ENCODE peak calls at places on chromosomes 2 and 18, in four cellular contexts. J, V, L and R are unnamed samples.
A peak's percentile ranks its signal among the peaks of the same experiment; 100 is the strongest.

GRCh38 chr18:72086421-72086820 is 457.7 kb downstream of the CBLN2 start:
- DNase-seq in J (peak; percentile 58), V (peak; percentile 2), L (peak; percentile 44), R (peak; percentile 4)

GRCh38 chr2:70115646-70116442 is 28.6 kb downstream of the PCBP1 start:
- DNase-seq in J (no peak), L (no peak), V (no peak), R (no peak)

GRCh38 chr18:76426738-76427305 is 68.2 kb downstream of the ZNF516 start:
- DNase-seq in V (peak; percentile 70), J (peak; percentile 43), L (peak; percentile 40), R (no peak)

GRCh38 chr18:40868110-40868858 is 1086.8 kb upstream of the PIK3C3 start:
- DNase-seq in V (no peak), J (peak; percentile 91), L (peak; percentile 77), R (peak; percentile 98)

GRCh38 chr2:29723255-29724001 is 198.0 kb downstream of the ALK start:
- DNase-seq in V (no peak), J (no peak), L (peak; percentile 89), R (no peak)

GRCh38 chr2:17429130-17429529 is 89.1 kb downstream of the RAD51AP2 start:
- DNase-seq in J (peak; percentile 9), V (no peak), L (no peak), R (peak; percentile 83)

GRCh38 chr2:100071350-100072043 is 70.9 kb downstream of the AFF3 start:
- DNase-seq in L (no peak), V (no peak), J (no peak), R (no peak)

GRCh38 chr2:232628466-232629200 is 4.8 kb upstream of the EFHD1 start:
- DNase-seq in V (no peak), J (no peak), L (no peak), R (no peak)

GRCh38 chr2:203714112-203714511 is 7.7 kb downstream of the CD28 start:
- DNase-seq in L (no peak), V (no peak), J (no peak), R (no peak)

GRCh38 chr2:176817061-176817565 is 395.5 kb upstream of the HNRNPA3 start:
- DNase-seq in L (peak; percentile 15), V (no peak), J (no peak), R (no peak)

GRCh38 chr18:45774065-45774521 is 50.1 kb downstream of the SLC14A1 start:
- DNase-seq in L (peak; percentile 76), V (no peak), J (no peak), R (peak; percentile 61)

GRCh38 chr18:31565782-31566512 is 25.7 kb upstream of the TTR start:
- DNase-seq in V (no peak), J (no peak), L (no peak), R (no peak)

GRCh38 chr2:66569321-66569851 is 134.5 kb downstream of the MEIS1 start:
- DNase-seq in V (no peak), L (no peak), J (peak; percentile 86), R (peak; percentile 71)

GRCh38 chr2:71609441-71609840 is 156.1 kb downstream of the DYSF start:
- DNase-seq in J (no peak), V (no peak), L (peak; percentile 68), R (peak; percentile 41)

GRCh38 chr2:192749606-192750200 is 555.0 kb upstream of the TMEFF2 start:
- DNase-seq in L (peak; percentile 41), J (no peak), V (no peak), R (no peak)

GRCh38 chr2:97751752-97752151 is 38.4 kb downstream of the ZAP70 start:
- DNase-seq in L (peak; percentile 29), J (peak; percentile 39), V (no peak), R (peak; percentile 54)

GRCh38 chr2:67290451-67290991 is 106.6 kb upstream of the ETAA1 start:
- DNase-seq in L (peak; percentile 98), V (no peak), J (peak; percentile 86), R (peak; percentile 91)

GRCh38 chr2:223055836-223056235 is 3.8 kb downstream of the KCNE4 start:
- DNase-seq in V (peak; percentile 58), L (no peak), J (no peak), R (peak; percentile 68)

GRCh38 chr2:33375054-33375453 is 101.4 kb upstream of the RASGRP3 start:
- DNase-seq in L (peak; percentile 75), J (no peak), V (no peak), R (peak; percentile 62)

GRCh38 chr2:118854507-118855300 is 7.3 kb upstream of the EN1 start:
- DNase-seq in L (no peak), J (no peak), V (no peak), R (no peak)

GRCh38 chr2:64283641-64284371 is 139.6 kb upstream of the PELI1 start:
- DNase-seq in V (no peak), J (no peak), L (no peak), R (no peak)

GRCh38 chr2:238379096-238379810 is 47.5 kb upstream of the ASB1 start:
- DNase-seq in L (peak; percentile 37), J (peak; percentile 28), V (no peak), R (peak; percentile 88)

GRCh38 chr2:102000813-102001766 is 9.3 kb downstream of the IL1R2 start:
- DNase-seq in J (no peak), L (no peak), V (no peak), R (no peak)

GRCh38 chr2:69789762-69790600 is 39.5 kb upstream of the GMCL1 start:
- DNase-seq in J (no peak), L (no peak), V (no peak), R (peak; percentile 58)

GRCh38 chr18:45839415-45840395 is 14.2 kb downstream of the SIGLEC15 start:
- DNase-seq in J (peak; percentile 80), V (peak; percentile 13), L (peak; percentile 62), R (peak; percentile 52)

GRCh38 chr2:191691016-191691725 is 13.2 kb downstream of the NABP1 start:
- DNase-seq in J (peak; percentile 91), V (peak; percentile 47), L (peak; percentile 92), R (peak; percentile 76)

GRCh38 chr2:127641846-127642510 is 4.0 kb upstream of the GPR17 start:
- DNase-seq in L (no peak), J (no peak), V (no peak), R (no peak)

GRCh38 chr18:8507361-8507760 is 101.9 kb upstream of the RAB12 start:
- DNase-seq in L (no peak), J (no peak), V (peak; percentile 55), R (peak; percentile 10)

GRCh38 chr2:179307972-179308371 is 43.3 kb upstream of the SESTD1 start:
- DNase-seq in J (no peak), V (no peak), L (no peak), R (no peak)

GRCh38 chr2:8511868-8512612 is 169.8 kb upstream of the ID2 start:
- DNase-seq in J (no peak), V (no peak), L (peak; percentile 16), R (peak; percentile 77)

GRCh38 chr2:200713704-200714064 is 98.0 kb upstream of the BZW1 start:
- DNase-seq in J (no peak), L (no peak), V (no peak), R (no peak)

GRCh38 chr2:132757002-132757598 is 87.1 kb upstream of the LYPD1 start:
- DNase-seq in J (no peak), V (no peak), L (no peak), R (peak; percentile 15)

GRCh38 chr2:147161746-147162145 is 683.1 kb upstream of the ACVR2A start:
- DNase-seq in L (no peak), J (peak; percentile 50), V (no peak), R (no peak)

GRCh38 chr2:216810399-216811160 is 49.3 kb downstream of the TNP1 start:
- DNase-seq in J (no peak), L (no peak), V (no peak), R (no peak)

GRCh38 chr2:216804357-216805350 is 55.2 kb downstream of the TNP1 start:
- DNase-seq in L (peak; percentile 46), V (no peak), J (peak; percentile 46), R (no peak)

GRCh38 chr2:216803803-216804202 is 56.1 kb downstream of the TNP1 start:
- DNase-seq in L (no peak), V (no peak), J (no peak), R (no peak)

GRCh38 chr2:216807861-216808272 is 52.0 kb downstream of the TNP1 start:
- DNase-seq in V (no peak), J (no peak), L (no peak), R (peak; percentile 78)

GRCh38 chr2:216808805-216809425 is 50.9 kb downstream of the TNP1 start:
- DNase-seq in L (no peak), V (no peak), J (no peak), R (no peak)
- H3K79me2 ChIP-seq in L (no peaks in the 10 kb centered on the region), V (no peaks in the 10 kb centered on the region), J (no peaks in the 10 kb centered on the region), R (no peaks in the 10 kb centered on the region)

DNA sequence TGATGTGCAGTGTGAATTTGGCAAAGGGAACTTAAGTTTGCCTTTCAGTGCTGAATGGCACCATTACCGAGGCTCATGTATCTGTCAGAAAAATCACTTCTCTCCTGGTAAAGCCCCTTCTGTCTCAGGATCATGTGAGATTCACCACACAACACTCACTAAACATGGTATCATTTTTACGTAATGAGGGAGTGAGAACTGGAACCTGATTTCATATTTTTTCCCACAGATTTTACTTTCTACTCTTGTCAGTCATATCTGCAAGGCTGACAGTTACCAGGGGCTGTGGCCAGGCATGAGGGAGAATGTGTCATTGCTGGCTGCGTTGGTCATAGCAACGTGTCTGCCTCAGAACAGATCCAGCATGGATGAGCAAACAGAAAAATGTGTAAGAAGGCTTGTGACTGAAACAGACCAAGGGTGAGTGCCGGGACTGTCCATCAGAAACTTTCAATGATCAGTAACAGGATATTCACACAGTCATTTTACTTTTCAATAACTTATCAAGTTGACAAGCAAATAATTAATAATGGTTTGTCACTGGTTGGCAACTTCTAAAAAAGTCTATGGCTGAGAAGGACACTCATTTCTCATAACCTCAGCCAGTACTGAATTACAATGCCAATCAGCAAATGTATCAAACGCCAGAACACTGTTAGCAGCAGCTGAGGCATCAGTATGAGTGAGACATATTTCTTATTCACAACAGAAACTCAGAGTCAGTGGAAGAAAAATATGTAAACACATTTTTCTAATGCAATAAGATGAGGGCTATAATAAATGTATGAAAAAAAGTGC is 100.5 kb downstream of the CDC42EP3 start:
- DNase-seq in J (peak; percentile 79), L (peak; percentile 91), V (no peak), R (peak; percentile 96)
- H3K79me2 ChIP-seq in J (no peaks in the 10 kb centered on the region), L (no peaks in the 10 kb centered on the region), V (peaks cover 8% of the 10 kb centered on the region), R (no peaks in the 10 kb centered on the region)

DNA sequence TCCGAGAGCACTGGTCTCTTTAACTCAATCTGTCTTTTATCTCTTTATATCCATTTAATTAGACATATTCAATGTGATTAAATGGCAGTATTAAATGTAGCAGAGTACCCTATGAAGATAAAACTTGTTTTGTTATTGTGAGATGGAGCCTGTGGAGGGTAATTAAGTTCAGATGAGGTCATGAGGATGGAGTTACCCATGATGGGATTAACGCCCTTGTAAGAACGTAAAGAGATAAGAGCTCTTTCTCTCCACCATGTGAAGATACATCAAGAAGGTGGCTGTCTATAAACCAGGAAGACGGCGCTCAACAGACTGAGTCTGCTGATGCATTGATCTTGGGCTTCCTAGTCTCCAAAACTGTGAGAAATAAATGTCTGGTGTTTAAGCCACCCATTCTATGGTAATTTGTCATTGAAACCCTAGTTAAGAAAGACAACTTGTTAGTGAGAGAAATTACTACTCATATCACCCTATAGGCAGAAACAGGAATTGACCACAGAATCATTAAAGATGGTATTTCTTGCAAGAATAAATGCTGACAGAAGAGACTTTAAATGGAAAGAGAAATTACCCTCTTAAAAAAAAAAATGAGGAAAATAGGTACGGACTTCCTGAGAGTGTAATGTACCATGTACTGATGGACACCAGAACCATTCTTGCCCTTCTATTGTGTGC is 738.7 kb upstream of the CHAC2 start:
- DNase-seq in V (no peak), J (no peak), L (no peak), R (no peak)
- H3K79me2 ChIP-seq in V (no peaks in the 10 kb centered on the region), J (no peaks in the 10 kb centered on the region), L (no peaks in the 10 kb centered on the region), R (no peaks in the 10 kb centered on the region)

DNA sequence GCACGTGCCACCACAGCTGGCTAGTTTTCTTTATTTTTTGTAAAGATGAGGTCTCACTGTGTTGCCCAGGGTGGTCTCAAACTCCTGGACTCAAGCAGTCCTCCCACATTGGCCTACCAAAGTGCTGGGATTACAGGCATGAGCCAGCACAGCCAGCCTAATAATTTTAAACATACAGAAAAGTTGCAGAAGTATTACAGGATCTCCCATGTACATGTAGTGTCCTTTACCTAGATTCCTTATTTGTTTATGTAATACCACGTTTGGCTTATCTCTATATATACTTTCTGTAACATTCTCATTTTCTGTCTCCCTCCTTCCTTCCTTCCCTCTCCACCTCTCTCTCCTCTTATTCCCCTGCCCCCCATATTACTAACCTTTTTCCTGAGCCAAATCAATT is 41.7 kb downstream of the PPM1B start:
- DNase-seq in L (no peak), V (no peak), J (no peak), R (no peak)
- H3K79me2 ChIP-seq in L (peaks cover 7% of the 10 kb centered on the region), V (peaks cover 27% of the 10 kb centered on the region), J (peaks cover 2% of the 10 kb centered on the region), R (peaks cover 17% of the 10 kb centered on the region)